ENCODE peak calls at places on chromosomes 16 and 17, in five cellular contexts. S, N, A, F and U are unnamed samples.

GRCh38 chr16:17972460-17972943 is 364.0 kb downstream of the NPIPA8 start:
- DNase-seq in S (no peak), N (no peak), A (no peak), F (no peak), U (no peak)

GRCh38 chr17:2057714-2058520 is 3.0 kb downstream of the HIC1 start:
- DNase-seq in S (no peak), N (peak; percentile 69), A (no peak), F (no peak), U (no peak)

GRCh38 chr16:16042076-16042475 is 92.7 kb downstream of the ABCC1 start:
- DNase-seq in S (peak; percentile 70), N (no peak), A (peak; percentile 55), F (no peak), U (no peak)

GRCh38 chr17:17812211-17813054 is 24.4 kb downstream of the SREBF1 start:
- DNase-seq in S (peak; percentile 70), N (peak; percentile 94), A (no peak), F (peak; percentile 92), U (peak; percentile 78)

GRCh38 chr17:43388198-43389021 is 10.4 kb upstream of the ARL4D start:
- DNase-seq in S (peak; percentile 93), N (peak; percentile 97), A (peak; percentile 92), F (peak; percentile 84), U (peak; percentile 94)

GRCh38 chr16:3065069-3065741 is at the start of gene IL32:
- DNase-seq in S (peak; percentile 54), N (no peak), A (peak; percentile 85), F (no peak), U (peak; percentile 34)

GRCh38 chr16:64983983-64984382 is 137.9 kb downstream of the CDH11 start:
- DNase-seq in S (peak; percentile 92), N (peak; percentile 77), A (peak; percentile 86), F (peak; percentile 8), U (no peak)

GRCh38 chr17:4134756-4135155 is 8.1 kb downstream of the ZZEF1 start:
- DNase-seq in S (no peak), N (no peak), A (no peak), F (no peak), U (no peak)

GRCh38 chr17:5077781-5078105 is 524 bp upstream of the ZFP3 start:
- DNase-seq in S (no peak), N (no peak), A (no peak), F (no peak), U (no peak)

GRCh38 chr16:2816751-2817495 is at the start of gene PRSS21:
- DNase-seq in S (no peak), N (peak; percentile 64), A (no peak), F (no peak), U (no peak)

GRCh38 chr17:59783221-59784016 is 76.0 kb downstream of the VMP1 start:
- DNase-seq in S (peak; percentile 79), N (no peak), A (peak; percentile 56), F (no peak), U (no peak)

GRCh38 chr16:14194706-14195105 is 123.6 kb downstream of the MRTFB start:
- DNase-seq in S (no peak), N (no peak), A (no peak), F (no peak), U (no peak)

GRCh38 chr16:89685916-89686315 is 573 bp upstream of the CDK10 start:
- DNase-seq in S (no peak), N (no peak), A (no peak), F (no peak), U (no peak)

GRCh38 chr17:46273541-46274236 is 21.2 kb upstream of the LRRC37A start:
- DNase-seq in S (no peak), N (peak; percentile 18), A (no peak), F (no peak), U (no peak)

GRCh38 chr16:31382485-31383161 is 10.5 kb upstream of the ITGAD start:
- DNase-seq in S (peak; percentile 45), N (peak; percentile 83), A (peak; percentile 31), F (peak; percentile 66), U (peak; percentile 68)

GRCh38 chr16:1029259-1029545 is 43.3 kb upstream of the SSTR5 start:
- DNase-seq in S (no peak), N (no peak), A (no peak), F (no peak), U (no peak)

GRCh38 chr17:67531291-67531690 is 154.2 kb downstream of the PITPNC1 start:
- DNase-seq in S (no peak), N (peak; percentile 75), A (no peak), F (no peak), U (no peak)

GRCh38 chr17:81491193-81491592 is 21.4 kb downstream of the ACTG1 start:
- DNase-seq in S (no peak), N (no peak), A (no peak), F (no peak), U (no peak)

GRCh38 chr17:56136316-56136715 is 17.0 kb upstream of the ANKFN1 start:
- DNase-seq in S (no peak), N (no peak), A (no peak), F (no peak), U (no peak)

GRCh38 chr16:5379948-5380347 is 282.4 kb upstream of the EEF2KMT start:
- DNase-seq in S (no peak), N (no peak), A (no peak), F (no peak), U (no peak)

GRCh38 chr16:78462261-78463208 is 363.1 kb downstream of the WWOX start:
- DNase-seq in S (no peak), N (no peak), A (no peak), F (no peak), U (no peak)

GRCh38 chr17:39579318-39580081 is 28.2 kb downstream of the NEUROD2 start:
- DNase-seq in S (no peak), N (peak; percentile 92), A (no peak), F (no peak), U (no peak)
- TF ChIP-seq CTCF in S (no peak), N (no peak), A (no peak), F (no peak), U (no peak)

GRCh38 chr16:85759631-85760419 is 8.9 kb upstream of the C16orf74 start:
- DNase-seq in S (no peak), N (peak; percentile 62), A (no peak), F (no peak), U (no peak)
- TF ChIP-seq CTCF in S (peak; percentile 30), N (peak; percentile 71), A (peak; percentile 59), F (peak; percentile 47), U (no peak)

DNA sequence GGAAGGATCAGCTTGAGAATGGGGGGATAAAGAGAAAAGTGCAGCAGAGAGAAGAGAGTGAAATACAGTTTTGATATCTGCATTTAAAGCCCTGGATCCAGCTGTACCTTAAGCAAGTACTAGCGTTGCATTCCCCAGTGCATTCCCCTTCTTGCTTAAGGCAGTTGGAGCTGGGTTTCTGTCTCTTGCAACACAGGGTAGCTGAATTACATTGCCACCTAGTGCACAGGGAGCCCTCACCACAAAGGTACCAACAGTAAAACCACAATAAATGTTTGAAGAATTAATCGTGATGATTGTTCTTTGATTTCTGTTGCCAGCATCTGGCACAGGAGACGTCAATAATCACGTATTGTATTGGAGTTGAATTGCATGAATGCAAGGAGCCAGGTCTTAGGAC is 588.7 kb downstream of the RBFOX1 start:
- DNase-seq in S (no peak), N (peak; percentile 31), A (no peak), F (no peak), U (no peak)
- TF ChIP-seq CTCF in S (no peak), N (peak; percentile 50), A (no peak), F (no peak), U (no peak)

GRCh38 chr17:19013226-19013625 is 8.7 kb upstream of the FAM83G start:
- DNase-seq in S (no peak), N (no peak), A (no peak), F (no peak), U (no peak)

GRCh38 chr17:19010729-19011505 is 6.4 kb upstream of the FAM83G start:
- DNase-seq in S (peak; percentile 14), N (no peak), A (no peak), F (no peak), U (no peak)

GRCh38 chr17:19011581-19011980 is 7.0 kb upstream of the FAM83G start:
- DNase-seq in S (no peak), N (no peak), A (no peak), F (no peak), U (no peak)

GRCh38 chr17:19013806-19014627 is 9.5 kb upstream of the FAM83G start:
- DNase-seq in S (no peak), N (no peak), A (no peak), F (no peak), U (no peak)

GRCh38 chr17:19012171-19013080 is 7.9 kb upstream of the FAM83G start:
- DNase-seq in S (no peak), N (no peak), A (no peak), F (no peak), U (no peak)
- TF ChIP-seq CTCF in S (no peak), N (no peak), A (no peak), F (no peak), U (no peak)